ENCODE peak calls at places on chromosomes 7 and 10, in five cellular contexts. One of them, this sample, is unnamed.

GRCh38 chr7:55964261-55964801 is at the start of gene NIPSNAP2:
- DNase-seq in GM23338: peak
- DNase-seq in endothelial cell of umbilical vein: peak
- DNase-seq in K562: peak
- DNase-seq in HepG2: no peak
- DNase-seq in this sample: no peak

GRCh38 chr7:11951909-11952308 is 119.9 kb upstream of the THSD7A start:
- DNase-seq in endothelial cell of umbilical vein: no peak
- DNase-seq in GM23338: no peak
- DNase-seq in K562: no peak
- DNase-seq in HepG2: no peak
- DNase-seq in this sample: no peak

GRCh38 chr7:1710936-1711335 is 40.9 kb downstream of the ELFN1 start:
- DNase-seq in endothelial cell of umbilical vein: no peak
- DNase-seq in HepG2: no peak
- DNase-seq in K562: no peak
- DNase-seq in GM23338: no peak
- DNase-seq in this sample: no peak

GRCh38 chr10:103804866-103805265 is 50.5 kb downstream of the SH3PXD2A start:
- DNase-seq in K562: no peak
- DNase-seq in endothelial cell of umbilical vein: no peak
- DNase-seq in GM23338: no peak
- DNase-seq in HepG2: no peak
- DNase-seq in this sample: no peak

GRCh38 chr7:121500659-121501058 is 104.6 kb upstream of the FAM3C start:
- DNase-seq in endothelial cell of umbilical vein: no peak
- DNase-seq in K562: no peak
- DNase-seq in GM23338: no peak
- DNase-seq in HepG2: no peak
- DNase-seq in this sample: no peak

GRCh38 chr7:16200591-16200990 is 220.7 kb downstream of the CRPPA start:
- DNase-seq in endothelial cell of umbilical vein: no peak
- DNase-seq in GM23338: no peak
- DNase-seq in K562: no peak
- DNase-seq in HepG2: no peak
- DNase-seq in this sample: no peak

GRCh38 chr7:16078076-16078952 is 343.0 kb downstream of the CRPPA start:
- DNase-seq in HepG2: peak
- DNase-seq in endothelial cell of umbilical vein: peak
- DNase-seq in GM23338: peak
- DNase-seq in K562: peak
- DNase-seq in this sample: peak

GRCh38 chr10:14787938-14788337 is 13.2 kb upstream of the FAM107B start:
- DNase-seq in K562: no peak
- DNase-seq in endothelial cell of umbilical vein: no peak
- DNase-seq in GM23338: no peak
- DNase-seq in HepG2: no peak
- DNase-seq in this sample: no peak

GRCh38 chr7:74138945-74139843 is 35.0 kb upstream of the EIF4H start:
- DNase-seq in HepG2: no peak
- DNase-seq in K562: no peak
- DNase-seq in GM23338: peak
- DNase-seq in endothelial cell of umbilical vein: no peak
- DNase-seq in this sample: no peak

GRCh38 chr7:96670338-96671289 is 39.0 kb downstream of the SEM1 start:
- DNase-seq in HepG2: no peak
- DNase-seq in endothelial cell of umbilical vein: peak
- DNase-seq in GM23338: no peak
- DNase-seq in K562: no peak
- DNase-seq in this sample: no peak

GRCh38 chr7:96675548-96675947 is 34.1 kb downstream of the SEM1 start:
- DNase-seq in HepG2: no peak
- DNase-seq in K562: no peak
- DNase-seq in endothelial cell of umbilical vein: peak
- DNase-seq in GM23338: no peak
- DNase-seq in this sample: no peak

GRCh38 chr7:96676901-96677300 is 32.7 kb downstream of the SEM1 start:
- DNase-seq in K562: no peak
- DNase-seq in endothelial cell of umbilical vein: no peak
- DNase-seq in HepG2: no peak
- DNase-seq in GM23338: no peak
- DNase-seq in this sample: no peak

GRCh38 chr7:96671854-96672253 is 37.8 kb downstream of the SEM1 start:
- DNase-seq in HepG2: no peak
- DNase-seq in K562: no peak
- DNase-seq in endothelial cell of umbilical vein: no peak
- DNase-seq in GM23338: no peak
- DNase-seq in this sample: no peak

DNA sequence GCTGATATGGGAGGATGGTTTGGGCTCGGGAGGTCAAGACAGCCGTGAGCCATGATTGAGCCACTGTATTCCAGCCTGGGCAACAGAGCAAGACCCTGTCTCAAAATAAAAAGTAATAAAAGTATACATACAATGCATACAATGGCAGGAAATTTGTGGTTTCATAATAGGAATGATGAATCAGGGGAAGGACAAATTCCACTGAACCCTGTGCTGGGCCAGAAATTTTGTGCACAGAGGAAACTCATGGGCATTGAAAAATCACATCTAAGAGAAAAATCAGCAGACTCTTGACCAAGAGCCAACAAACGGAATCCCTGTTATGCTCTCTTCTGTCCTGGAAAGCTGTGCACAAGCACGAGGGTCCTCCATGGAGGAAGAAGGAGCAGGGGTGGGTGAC is 35.1 kb downstream of the SEM1 start:
- DNase-seq in GM23338: no peak
- DNase-seq in K562: no peak
- DNase-seq in HepG2: no peak
- DNase-seq in endothelial cell of umbilical vein: peak
- DNase-seq in this sample: no peak
- TF ChIP-seq EZH2 in GM23338: no peak
- TF ChIP-seq EZH2 in K562: no peak
- TF ChIP-seq EZH2 in HepG2: no peak
- TF ChIP-seq EZH2 in endothelial cell of umbilical vein: no peak
- TF ChIP-seq EZH2 in this sample: no peak

GRCh38 chr7:142855401-142855743 is 496 bp downstream of the EPHB6 start:
- DNase-seq in HepG2: no peak
- DNase-seq in endothelial cell of umbilical vein: no peak
- DNase-seq in GM23338: peak
- DNase-seq in K562: peak
- DNase-seq in this sample: no peak

GRCh38 chr7:142857625-142858024 is 2.7 kb downstream of the EPHB6 start:
- DNase-seq in K562: no peak
- DNase-seq in GM23338: no peak
- DNase-seq in endothelial cell of umbilical vein: no peak
- DNase-seq in HepG2: no peak
- DNase-seq in this sample: no peak

GRCh38 chr7:142854505-142855400 is at the start of gene EPHB6:
- DNase-seq in endothelial cell of umbilical vein: no peak
- DNase-seq in GM23338: peak
- DNase-seq in HepG2: no peak
- DNase-seq in K562: peak
- DNase-seq in this sample: no peak

GRCh38 chr7:142856565-142857245 is 1.8 kb downstream of the EPHB6 start:
- DNase-seq in K562: no peak
- DNase-seq in HepG2: no peak
- DNase-seq in endothelial cell of umbilical vein: no peak
- DNase-seq in GM23338: no peak
- DNase-seq in this sample: no peak

GRCh38 chr7:142855756-142856564 is 1.1 kb downstream of the EPHB6 start:
- DNase-seq in K562: no peak
- DNase-seq in HepG2: no peak
- DNase-seq in GM23338: no peak
- DNase-seq in endothelial cell of umbilical vein: no peak
- DNase-seq in this sample: no peak
- TF ChIP-seq POLR2AphosphoS5 in K562: no peak
- TF ChIP-seq POLR2AphosphoS5 in HepG2: no peak
- TF ChIP-seq POLR2AphosphoS5 in GM23338: no peak
- TF ChIP-seq POLR2AphosphoS5 in endothelial cell of umbilical vein: no peak
- TF ChIP-seq POLR2AphosphoS5 in this sample: no peak

GRCh38 chr7:158018061-158018796 is 569.4 kb downstream of the PTPRN2 start:
- DNase-seq in K562: no peak
- DNase-seq in endothelial cell of umbilical vein: no peak
- DNase-seq in HepG2: no peak
- DNase-seq in GM23338: no peak
- DNase-seq in this sample: no peak
- TF ChIP-seq EZH2 in K562: no peak
- TF ChIP-seq EZH2 in endothelial cell of umbilical vein: no peak
- TF ChIP-seq EZH2 in HepG2: no peak
- TF ChIP-seq EZH2 in GM23338: no peak
- TF ChIP-seq EZH2 in this sample: no peak

DNA sequence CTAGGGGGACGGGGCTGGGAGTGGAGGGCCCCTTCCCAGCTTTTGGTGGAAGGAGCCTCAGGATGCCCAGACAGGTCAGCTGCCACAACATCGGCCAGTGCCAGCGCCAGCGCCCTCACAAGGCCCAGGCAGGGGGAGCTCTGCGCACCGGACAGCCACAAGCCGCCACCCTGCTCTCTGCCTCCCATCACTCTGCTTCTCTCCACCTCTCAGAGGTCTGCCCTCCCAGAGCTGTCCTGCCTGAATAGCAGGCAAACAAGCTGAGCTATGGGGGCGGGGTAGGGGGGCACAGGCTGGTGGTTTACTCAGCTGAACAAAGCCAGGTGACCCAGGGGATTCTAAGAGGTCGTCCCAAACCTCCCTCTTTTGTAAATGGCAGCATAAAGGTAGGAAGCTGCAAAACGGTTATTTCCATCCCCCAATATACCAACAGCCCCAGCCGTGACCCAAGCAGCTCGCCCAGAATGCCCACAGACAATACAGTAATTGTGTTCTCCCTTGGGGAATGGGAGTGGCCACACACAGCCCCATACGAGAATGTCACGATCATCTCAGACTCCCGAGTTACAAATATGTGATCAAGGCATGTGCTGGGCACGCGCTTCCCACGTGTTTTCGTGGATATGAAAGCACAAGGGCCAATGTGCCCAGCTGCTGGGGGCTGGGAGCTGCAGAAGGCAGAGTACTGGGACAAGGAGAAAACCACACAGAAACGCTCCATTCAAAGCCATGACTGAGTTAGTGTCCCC is 19.7 kb downstream of the FAM53B start:
- DNase-seq in K562: no peak
- DNase-seq in GM23338: no peak
- DNase-seq in endothelial cell of umbilical vein: no peak
- DNase-seq in HepG2: peak
- DNase-seq in this sample: no peak
- TF ChIP-seq POLR2AphosphoS5 in K562: no peak
- TF ChIP-seq POLR2AphosphoS5 in GM23338: no peak
- TF ChIP-seq POLR2AphosphoS5 in endothelial cell of umbilical vein: no peak
- TF ChIP-seq POLR2AphosphoS5 in HepG2: no peak
- TF ChIP-seq POLR2AphosphoS5 in this sample: no peak